ENCODE peak calls at places on chromosomes 13 and 19, in seven cellular contexts. D is activated CD4-positive, CD25-positive, alpha-beta regulatory T cell; S is activated naive CD8-positive, alpha-beta T cell treated with anti-CD3 and anti-CD28 coated beads for 36 hours; Q is stimulated activated CD4-positive, alpha-beta T cell treated with anti-CD3 and anti-CD28 coated beads, Interleukin-4, amount 100 ng/mL, for 48 hours; Y is AG09319; P is MG63; U is retina. O is an unnamed sample.
A peak's percentile ranks its signal among the peaks of the same experiment; 100 is the strongest.

GRCh38 chr19:38734426-38735256 is 9.6 kb downstream of the CAPN12 start:
- DNase-seq in D (no peak), S (peak; percentile 38), Q (no peak), Y (no peak), P (no peak), U (peak; percentile 45), O (peak; percentile 71)

GRCh38 chr19:55605637-55606470 is at the start of gene ZNF865:
- DNase-seq in D (peak; percentile 27), S (peak; percentile 69), Q (peak; percentile 58), Y (peak; percentile 65), P (peak; percentile 81), U (peak; percentile 78), O (peak; percentile 84)

GRCh38 chr13:50450279-50450678 is 393.2 kb downstream of the DLEU7 start:
- DNase-seq in D (no peak), S (no peak), Q (no peak), Y (no peak), P (no peak), U (no peak), O (no peak)

GRCh38 chr19:45271709-45272108 is 20.6 kb downstream of the MARK4 start:
- DNase-seq in D (no peak), S (no peak), Q (no peak), Y (no peak), P (no peak), U (no peak), O (no peak)

GRCh38 chr13:42333613-42334328 is 61.8 kb downstream of the AKAP11 start:
- DNase-seq in D (no peak), S (no peak), Q (no peak), Y (no peak), P (no peak), U (no peak), O (no peak)

GRCh38 chr19:52691215-52691610 is 43.6 kb downstream of the ZNF611 start:
- DNase-seq in D (no peak), S (no peak), Q (no peak), Y (no peak), P (no peak), U (no peak), O (no peak)

GRCh38 chr13:24007979-24008620 is 110.8 kb upstream of the C1QTNF9B start:
- DNase-seq in D (no peak), S (no peak), Q (no peak), Y (no peak), P (no peak), U (no peak), O (no peak)

GRCh38 chr13:113861433-113862030 is 2.3 kb downstream of the GAS6 start:
- DNase-seq in D (no peak), S (no peak), Q (no peak), Y (no peak), P (no peak), U (peak; percentile 38), O (no peak)

GRCh38 chr13:84400711-84401110 is 518.4 kb upstream of the SLITRK1 start:
- DNase-seq in D (no peak), S (no peak), Q (no peak), Y (peak; percentile 18), P (no peak), U (no peak), O (no peak)

GRCh38 chr13:31100721-31101120 is 61.0 kb downstream of the HSPH1 start:
- DNase-seq in D (no peak), S (no peak), Q (no peak), Y (no peak), P (no peak), U (no peak), O (no peak)

GRCh38 chr13:47330031-47330430 is 433.2 kb upstream of the HTR2A start:
- DNase-seq in D (no peak), S (no peak), Q (no peak), Y (no peak), P (no peak), U (no peak), O (no peak)

GRCh38 chr19:57720878-57721277 is 6.5 kb downstream of the ZNF671 start:
- DNase-seq in D (no peak), S (no peak), Q (no peak), Y (no peak), P (no peak), U (no peak), O (no peak)

GRCh38 chr13:34025746-34026145 is 207.8 kb downstream of the RFC3 start:
- DNase-seq in D (no peak), S (no peak), Q (no peak), Y (peak; percentile 24), P (peak; percentile 62), U (no peak), O (no peak)

GRCh38 chr13:110261166-110262081 is 45.5 kb downstream of the COL4A1 start:
- DNase-seq in D (no peak), S (no peak), Q (no peak), Y (no peak), P (no peak), U (no peak), O (no peak)

GRCh38 chr13:84431646-84432045 is 549.4 kb upstream of the SLITRK1 start:
- DNase-seq in D (no peak), S (no peak), Q (no peak), Y (no peak), P (no peak), U (no peak), O (no peak)

GRCh38 chr19:4229179-4229931 is at the start of gene EBI3:
- DNase-seq in D (no peak), S (peak; percentile 72), Q (peak; percentile 41), Y (no peak), P (peak; percentile 42), U (no peak), O (peak; percentile 45)

GRCh38 chr19:17794731-17795494 is at the start of gene B3GNT3:
- DNase-seq in D (no peak), S (no peak), Q (no peak), Y (no peak), P (peak; percentile 39), U (no peak), O (no peak)

GRCh38 chr19:40754611-40755247 is 3.7 kb downstream of the SNRPA start:
- DNase-seq in D (no peak), S (peak; percentile 66), Q (peak; percentile 45), Y (no peak), P (no peak), U (no peak), O (no peak)

GRCh38 chr13:35767256-35767981 is 290.9 kb upstream of the MAB21L1 start:
- DNase-seq in D (no peak), S (no peak), Q (no peak), Y (no peak), P (no peak), U (peak; percentile 24), O (no peak)

GRCh38 chr13:46992383-46992952 is 95.6 kb upstream of the HTR2A start:
- DNase-seq in D (no peak), S (no peak), Q (no peak), Y (no peak), P (no peak), U (no peak), O (no peak)

GRCh38 chr19:32464279-32464678 is 58.7 kb downstream of the DPY19L3 start:
- DNase-seq in D (no peak), S (no peak), Q (no peak), Y (no peak), P (no peak), U (no peak), O (no peak)

GRCh38 chr19:38412961-38413360 is 10.1 kb downstream of the FAM98C start:
- DNase-seq in D (no peak), S (no peak), Q (no peak), Y (no peak), P (no peak), U (no peak), O (no peak)

GRCh38 chr13:61685683-61686013 is 270.0 kb upstream of the PCDH20 start:
- DNase-seq in D (no peak), S (no peak), Q (no peak), Y (no peak), P (no peak), U (no peak), O (no peak)

GRCh38 chr19:55654833-55655647 is at the start of gene U2AF2:
- DNase-seq in D (peak; percentile 95), S (peak; percentile 94), Q (peak; percentile 98), Y (peak; percentile 80), P (peak; percentile 93), U (peak; percentile 92), O (peak; percentile 96)

GRCh38 chr13:112764028-112764427 is 74.2 kb downstream of the ATP11A start:
- DNase-seq in D (no peak), S (no peak), Q (no peak), Y (no peak), P (no peak), U (no peak), O (no peak)

GRCh38 chr19:6725513-6726231 is 5.2 kb upstream of the C3 start:
- DNase-seq in D (no peak), S (no peak), Q (no peak), Y (no peak), P (no peak), U (no peak), O (no peak)

GRCh38 chr13:98504371-98504963 is 72.4 kb downstream of the STK24 start:
- DNase-seq in D (no peak), S (peak; percentile 50), Q (no peak), Y (no peak), P (no peak), U (no peak), O (peak; percentile 69)

GRCh38 chr13:114099918-114100445 is 32.4 kb downstream of the RASA3 start:
- DNase-seq in D (no peak), S (no peak), Q (no peak), Y (no peak), P (peak; percentile 31), U (peak; percentile 63), O (no peak)

GRCh38 chr19:8449830-8450229 is 5.1 kb downstream of the HNRNPM start:
- DNase-seq in D (no peak), S (no peak), Q (no peak), Y (no peak), P (no peak), U (no peak), O (no peak)

GRCh38 chr13:106612688-106613087 is 44.8 kb upstream of the ARGLU1 start:
- DNase-seq in D (no peak), S (no peak), Q (no peak), Y (no peak), P (no peak), U (no peak), O (no peak)

GRCh38 chr19:1425902-1426301 is 12.3 kb upstream of the RPS15 start:
- DNase-seq in D (no peak), S (no peak), Q (no peak), Y (no peak), P (no peak), U (no peak), O (no peak)

GRCh38 chr13:105410602-105411001 is 1124.9 kb downstream of the EFNB2 start:
- DNase-seq in D (no peak), S (peak; percentile 19), Q (peak; percentile 26), Y (no peak), P (peak; percentile 66), U (peak; percentile 21), O (peak; percentile 37)

GRCh38 chr13:48160879-48161278 is 66.0 kb upstream of the MED4 start:
- DNase-seq in D (no peak), S (no peak), Q (no peak), Y (no peak), P (peak; percentile 50), U (no peak), O (no peak)

GRCh38 chr13:31048521-31048920 is 113.2 kb downstream of the HSPH1 start:
- DNase-seq in D (no peak), S (no peak), Q (no peak), Y (no peak), P (peak; percentile 48), U (no peak), O (no peak)

GRCh38 chr19:53977429-53977990 is 13.9 kb upstream of the CACNG6 start:
- DNase-seq in D (peak; percentile 19), S (peak; percentile 53), Q (peak; percentile 44), Y (peak; percentile 37), P (peak; percentile 81), U (peak; percentile 93), O (peak; percentile 71)

O was measured in activated CD8-positive, alpha-beta T cell treated with anti-CD3 and anti-CD28 coated beads, Interleukin-2, amount 10 ng/mL, durations not matched to agents 7 days and 5 days.